ENCODE peak calls at places on chromosome 19, in nine cellular contexts. R, H, S, L, K, T, B, N and F are unnamed samples.

GRCh38 chr19:18112989-18113478 is 15.5 kb downstream of the MAST3 start:
- DNase-seq in R (peak), H (peak), S (peak), L (peak), K (peak), T (peak), B (peak), N (peak), F (peak)

GRCh38 chr19:51029718-51030117 is 3.3 kb upstream of the KLK11 start:
- DNase-seq in R (no peak), H (no peak), S (no peak), L (no peak), K (no peak), T (no peak), B (no peak), N (no peak), F (no peak)

GRCh38 chr19:15136234-15136954 is 29.2 kb downstream of the SYDE1 start:
- DNase-seq in R (no peak), H (no peak), S (no peak), L (peak), K (peak), T (peak), B (no peak), N (no peak), F (no peak)

GRCh38 chr19:974564-975257 is 9.4 kb upstream of the WDR18 start:
- DNase-seq in R (no peak), H (no peak), S (no peak), L (no peak), K (no peak), T (no peak), B (no peak), N (no peak), F (no peak)

GRCh38 chr19:1796395-1797142 is 15.5 kb downstream of the ATP8B3 start:
- DNase-seq in R (no peak), H (no peak), S (no peak), L (no peak), K (no peak), T (no peak), B (no peak), N (no peak), F (no peak)

GRCh38 chr19:13847033-13847899 is 29.7 kb upstream of the NANOS3 start:
- DNase-seq in R (peak), H (peak), S (peak), L (peak), K (peak), T (peak), B (peak), N (peak), F (peak)

GRCh38 chr19:1252221-1252817 is 3.9 kb downstream of the MIDN start:
- DNase-seq in R (peak), H (peak), S (peak), L (peak), K (peak), T (peak), B (no peak), N (peak), F (peak)

GRCh38 chr19:16449330-16449961 is 22.3 kb downstream of the EPS15L1 start:
- DNase-seq in R (no peak), H (peak), S (no peak), L (peak), K (no peak), T (no peak), B (no peak), N (no peak), F (peak)

GRCh38 chr19:38374332-38375097 is at the start of gene PSMD8:
- DNase-seq in R (peak), H (peak), S (peak), L (peak), K (peak), T (peak), B (peak), N (peak), F (peak)

GRCh38 chr19:24140099-24140498 is 53.1 kb downstream of the ZNF254 start:
- DNase-seq in R (no peak), H (no peak), S (no peak), L (peak), K (peak), T (peak), B (no peak), N (no peak), F (no peak)

GRCh38 chr19:45908956-45909355 is 5.6 kb downstream of the NANOS2 start:
- DNase-seq in R (no peak), H (no peak), S (no peak), L (no peak), K (peak), T (no peak), B (no peak), N (no peak), F (no peak)

GRCh38 chr19:45918721-45919120 is 4.1 kb upstream of the NANOS2 start:
- DNase-seq in R (no peak), H (no peak), S (no peak), L (no peak), K (no peak), T (no peak), B (no peak), N (no peak), F (no peak)

GRCh38 chr19:45917421-45918091 is 3.0 kb upstream of the NANOS2 start:
- DNase-seq in R (no peak), H (no peak), S (no peak), L (no peak), K (no peak), T (no peak), B (no peak), N (no peak), F (no peak)

GRCh38 chr19:45911291-45911690 is 3.3 kb downstream of the NANOS2 start:
- DNase-seq in R (no peak), H (no peak), S (no peak), L (no peak), K (no peak), T (no peak), B (no peak), N (no peak), F (no peak)

DNA sequence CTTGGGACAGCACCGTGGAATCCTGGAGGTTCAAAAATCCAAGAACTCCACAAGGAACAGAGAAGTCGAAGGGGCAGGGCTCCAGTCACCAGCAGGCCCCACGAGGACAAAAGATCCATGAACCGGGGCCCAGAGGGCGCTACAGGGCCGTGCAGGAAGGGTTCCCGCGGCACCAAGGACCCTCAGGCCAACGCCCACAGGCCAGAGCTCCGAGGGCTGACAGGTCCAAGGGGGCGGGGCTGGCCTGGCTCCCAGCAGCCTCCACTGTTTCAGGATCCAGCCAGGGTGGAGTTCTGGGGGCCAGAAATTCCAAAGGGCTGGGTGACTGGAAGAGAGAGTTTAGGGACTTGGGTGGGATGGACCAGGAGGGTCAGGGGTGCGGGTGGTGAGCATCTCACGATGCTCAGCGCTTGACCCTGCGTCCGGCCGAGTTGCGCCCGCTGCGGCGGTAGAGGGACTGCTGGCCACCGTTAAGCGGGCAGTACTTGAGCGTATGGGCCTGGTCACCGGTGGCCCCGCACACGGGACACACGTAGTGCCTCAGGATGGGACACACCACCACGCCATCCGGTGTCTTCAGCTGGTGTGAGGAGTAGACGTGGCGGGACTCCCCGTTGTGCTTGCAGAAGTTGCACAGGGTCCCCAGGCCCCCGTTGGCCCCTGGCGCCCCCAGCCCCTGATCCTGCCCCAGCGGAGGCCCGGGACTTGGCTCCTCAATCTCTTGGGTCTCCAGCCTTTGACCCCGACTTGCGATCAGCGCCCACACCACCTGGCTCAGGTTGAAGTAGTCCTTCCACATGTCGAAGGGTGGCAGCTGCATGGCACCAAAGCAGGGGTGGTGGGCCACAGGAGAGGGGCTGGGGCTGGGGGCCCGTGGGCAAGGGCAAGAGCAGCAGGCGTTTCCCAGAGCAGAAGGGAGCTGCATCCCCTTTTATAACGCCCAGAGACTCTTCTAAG is at the start of gene NANOS2:
- DNase-seq in R (no peak), H (no peak), S (no peak), L (no peak), K (no peak), T (no peak), B (no peak), N (no peak), F (no peak)
- TF ChIP-seq CTCF in R (no peak), H (peak), S (no peak), L (no peak), K (peak), T (no peak), B (peak), N (no peak), F (peak)

GRCh38 chr19:36331353-36332228 is 47.4 kb downstream of the ZFP14 start:
- DNase-seq in R (peak), H (peak), S (peak), L (peak), K (peak), T (peak), B (peak), N (peak), F (peak)
- TF ChIP-seq CTCF in R (no peak), H (no peak), S (no peak), L (peak), K (no peak), T (no peak), B (no peak), N (peak), F (no peak)

GRCh38 chr19:28705008-28705407 is 507.9 kb downstream of the UQCRFS1 start:
- DNase-seq in R (no peak), H (no peak), S (no peak), L (peak), K (peak), T (peak), B (no peak), N (no peak), F (no peak)
- TF ChIP-seq CTCF in R (no peak), H (no peak), S (no peak), L (peak), K (peak), T (no peak), B (peak), N (no peak), F (no peak)

GRCh38 chr19:48740705-48741030 is 258 bp upstream of the RASIP1 start:
- DNase-seq in R (no peak), H (no peak), S (no peak), L (no peak), K (no peak), T (no peak), B (no peak), N (no peak), F (no peak)

GRCh38 chr19:48739835-48740704 is at the start of gene RASIP1:
- DNase-seq in R (no peak), H (no peak), S (no peak), L (no peak), K (no peak), T (no peak), B (no peak), N (no peak), F (no peak)

GRCh38 chr19:48739400-48739825 is 997 bp downstream of the RASIP1 start:
- DNase-seq in R (no peak), H (no peak), S (no peak), L (no peak), K (no peak), T (no peak), B (no peak), N (no peak), F (no peak)

GRCh38 chr19:48737360-48737998 is 2.9 kb downstream of the RASIP1 start:
- DNase-seq in R (no peak), H (no peak), S (no peak), L (no peak), K (no peak), T (no peak), B (no peak), N (no peak), F (no peak)

DNA sequence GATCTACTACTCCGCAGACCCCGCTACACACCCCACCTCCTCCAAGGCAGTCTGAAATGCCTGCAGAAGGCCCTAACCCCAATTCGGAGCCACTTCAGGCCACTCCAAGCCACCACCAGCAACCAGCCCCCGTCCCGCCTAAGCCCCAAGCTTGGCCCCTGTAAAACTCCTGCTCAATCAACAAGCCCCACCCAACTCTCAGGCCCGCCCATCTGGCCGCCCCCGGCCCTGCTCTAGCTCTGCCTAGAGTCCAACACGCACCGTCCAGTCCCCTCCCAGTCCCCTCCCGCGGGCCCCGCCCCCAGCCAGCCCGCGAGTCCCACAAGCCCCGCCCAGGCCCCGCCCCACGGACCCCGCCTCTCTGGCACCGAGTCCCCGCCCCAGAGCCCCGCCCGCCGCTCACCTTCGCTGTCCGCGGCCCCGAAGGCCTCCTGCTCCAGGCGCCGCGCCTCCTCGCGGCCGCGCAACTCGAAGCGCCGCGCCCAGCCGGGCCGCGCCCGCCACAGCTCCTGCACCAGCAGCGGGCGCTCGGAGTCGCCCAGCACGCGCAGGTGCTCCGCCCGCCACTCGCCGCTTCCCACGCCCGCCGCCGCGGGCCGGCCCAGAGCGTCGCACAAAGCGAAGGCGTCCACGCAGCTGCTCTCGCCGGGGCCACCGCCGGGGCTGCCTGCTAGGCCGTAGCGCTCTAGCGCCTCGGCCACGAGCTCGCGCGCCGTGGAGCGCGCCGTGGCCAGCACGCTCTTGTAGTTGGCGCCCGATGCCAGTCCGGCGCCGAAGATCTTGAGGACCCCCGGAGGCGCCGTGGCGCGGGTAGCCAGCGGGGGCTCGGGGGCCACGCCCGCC is 1.6 kb downstream of the RASIP1 start:
- DNase-seq in R (peak), H (peak), S (peak), L (peak), K (peak), T (peak), B (peak), N (peak), F (peak)
- TF ChIP-seq CTCF in R (peak), H (peak), S (no peak), L (peak), K (peak), T (peak), B (peak), N (peak), F (peak)

GRCh38 chr19:7550169-7550770 is 14.8 kb downstream of the PNPLA6 start:
- DNase-seq in R (peak), H (no peak), S (no peak), L (no peak), K (no peak), T (no peak), B (no peak), N (no peak), F (no peak)

GRCh38 chr19:7554565-7554964 is 19.0 kb downstream of the PNPLA6 start:
- DNase-seq in R (no peak), H (no peak), S (no peak), L (no peak), K (no peak), T (no peak), B (no peak), N (no peak), F (no peak)

GRCh38 chr19:7549749-7550148 is 14.2 kb downstream of the PNPLA6 start:
- DNase-seq in R (peak), H (no peak), S (no peak), L (no peak), K (no peak), T (no peak), B (no peak), N (no peak), F (no peak)

GRCh38 chr19:7552781-7553180 is 17.3 kb downstream of the PNPLA6 start:
- DNase-seq in R (no peak), H (no peak), S (no peak), L (no peak), K (no peak), T (no peak), B (no peak), N (no peak), F (peak)

GRCh38 chr19:7550987-7551761 is 15.7 kb downstream of the PNPLA6 start:
- DNase-seq in R (peak), H (no peak), S (peak), L (peak), K (peak), T (peak), B (peak), N (peak), F (peak)
- TF ChIP-seq CTCF in R (no peak), H (no peak), S (no peak), L (no peak), K (no peak), T (no peak), B (no peak), N (no peak), F (no peak)

GRCh38 chr19:19525611-19526380 is 2.9 kb upstream of the YJEFN3 start:
- DNase-seq in R (no peak), H (no peak), S (no peak), L (no peak), K (no peak), T (no peak), B (no peak), N (no peak), F (no peak)
- TF ChIP-seq CTCF in R (no peak), H (no peak), S (no peak), L (no peak), K (no peak), T (no peak), B (no peak), N (no peak), F (no peak)